ENCODE peak calls at places on chromosome 13, in six cellular contexts. M is cardiac muscle cell, J is fibroblast of lung, W is gastrocnemius medialis, Q is heart right ventricle, U is tibial artery. O is an unnamed sample.

GRCh38 chr13:113995051-113995601 is 21.2 kb upstream of the C13orf46 start:
- DNase-seq in Q (peak), U (no peak), W (no peak), M (no peak), J (no peak), O (no peak)

GRCh38 chr13:93183302-93183701 is 43.3 kb upstream of the GPC6 start:
- DNase-seq in W (no peak), J (no peak), M (no peak), Q (no peak), U (no peak), O (no peak)

GRCh38 chr13:109231853-109232252 is 554.5 kb downstream of the IRS2 start:
- DNase-seq in M (no peak), J (no peak), Q (no peak), W (no peak), U (no peak), O (no peak)

GRCh38 chr13:24348797-24349515 is 39.6 kb downstream of the C1QTNF9 start:
- DNase-seq in J (no peak), W (no peak), Q (no peak), U (no peak), M (no peak), O (no peak)

GRCh38 chr13:69579351-69579750 is 528.3 kb upstream of the ATXN8OS start:
- DNase-seq in Q (no peak), U (no peak), J (no peak), W (no peak), M (peak), O (no peak)

GRCh38 chr13:77430377-77430951 is 103.6 kb upstream of the MYCBP2 start:
- DNase-seq in U (no peak), M (no peak), Q (no peak), J (no peak), W (no peak), O (no peak)

GRCh38 chr13:101649490-101650126 is 197.1 kb downstream of the ITGBL1 start:
- DNase-seq in Q (no peak), M (no peak), W (no peak), J (peak), U (no peak), O (no peak)

GRCh38 chr13:85638265-85638664 is 161.0 kb downstream of the SLITRK6 start:
- DNase-seq in J (no peak), W (no peak), U (no peak), Q (no peak), M (no peak), O (no peak)

GRCh38 chr13:51152713-51153112 is 41.6 kb upstream of the C13orf42 start:
- DNase-seq in Q (no peak), M (no peak), J (peak), U (no peak), W (no peak), O (no peak)

GRCh38 chr13:40539954-40540706 is 126.3 kb downstream of the FOXO1 start:
- DNase-seq in J (peak), M (no peak), Q (no peak), U (no peak), W (no peak), O (no peak)

GRCh38 chr13:67063036-67063435 is 167.1 kb downstream of the PCDH9 start:
- DNase-seq in Q (no peak), J (peak), U (no peak), M (no peak), W (no peak), O (no peak)

GRCh38 chr13:100525453-100526298 is 62.9 kb downstream of the GGACT start:
- DNase-seq in M (peak), W (no peak), U (no peak), Q (no peak), J (no peak), O (no peak)

DNA sequence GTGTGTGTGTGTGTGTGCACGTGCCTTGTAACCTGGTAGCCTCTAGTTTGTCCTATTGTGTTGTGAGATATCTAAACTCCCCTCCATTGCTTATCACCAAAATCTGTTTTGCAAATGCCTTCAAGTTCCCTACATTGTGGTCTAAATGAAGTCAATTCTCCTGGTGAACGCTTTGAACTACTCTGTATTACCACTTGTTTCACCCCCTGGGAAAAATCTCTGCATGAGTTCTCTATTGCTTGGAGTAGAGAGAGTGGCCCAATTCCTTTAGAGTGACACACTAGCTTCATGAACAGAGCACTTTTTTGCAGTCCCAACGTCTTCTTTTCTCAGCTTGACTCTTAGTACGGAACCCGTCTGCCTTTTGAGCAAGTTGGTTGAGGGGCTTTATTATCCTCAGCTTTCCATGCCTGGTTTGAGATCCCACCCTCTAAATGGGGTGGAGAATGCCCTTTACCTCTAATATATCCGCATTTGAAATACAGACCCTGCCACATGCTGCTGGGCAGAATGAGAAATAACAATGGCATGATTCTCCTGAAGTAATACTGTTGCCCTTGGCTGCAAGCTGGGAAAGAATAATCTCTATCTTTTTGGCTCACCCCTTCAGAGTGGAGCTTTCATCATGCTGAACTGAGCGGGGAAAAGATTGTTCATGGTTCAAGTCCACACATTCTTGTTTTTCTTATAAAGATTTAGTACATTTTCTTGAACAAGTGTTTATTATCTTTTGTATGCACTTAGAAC is 2545.3 kb downstream of the PCDH9 start:
- DNase-seq in M (no peak), J (peak), W (no peak), Q (no peak), U (no peak), O (no peak)
- H3K27ac ChIP-seq in M (no peak), J (no peak), W (no peak), Q (no peak), U (no peak), O (no peak)

GRCh38 chr13:20442370-20442769 is 83.3 kb downstream of the CRYL1 start:
- DNase-seq in J (no peak), W (no peak), M (no peak), Q (no peak), U (no peak), O (no peak)
- H3K27ac ChIP-seq in J (no peak), W (no peak), M (no peak), Q (peak), U (no peak), O (peak)

DNA sequence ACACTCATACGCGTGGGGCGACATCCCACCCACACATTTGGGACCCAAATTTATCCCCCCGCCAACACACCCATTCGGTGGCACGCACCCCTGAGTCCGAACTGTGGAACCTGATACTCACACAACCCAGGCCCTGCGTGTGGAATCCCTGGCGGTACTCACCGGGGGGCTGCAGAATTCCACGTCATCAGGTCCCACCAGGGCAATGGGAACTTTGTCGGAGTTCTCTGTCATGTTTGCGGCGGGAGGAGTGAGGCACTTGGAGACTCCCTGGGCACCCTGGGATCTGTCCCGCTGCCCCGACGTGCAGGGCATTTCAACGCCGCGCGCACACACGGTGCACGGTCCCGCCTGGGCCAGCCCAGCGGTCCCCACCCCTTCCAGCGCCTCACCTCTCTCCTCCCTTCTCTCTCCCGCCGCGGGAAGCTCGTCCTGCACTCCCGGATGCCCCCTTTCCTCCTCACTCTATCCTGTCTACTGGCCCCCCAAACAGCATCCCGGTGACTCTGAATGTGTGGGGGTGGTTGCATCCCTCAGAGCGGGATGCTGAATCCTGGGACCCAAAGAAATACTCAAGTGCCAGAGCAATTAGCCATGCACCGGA is at the start of gene CNMD:
- DNase-seq in Q (no peak), M (peak), W (no peak), J (no peak), U (no peak), O (no peak)
- H3K27ac ChIP-seq in Q (no peak), M (no peak), W (no peak), J (no peak), U (no peak), O (peak)

GRCh38 chr13:43245374-43245964 is 222.1 kb downstream of the DNAJC15 start:
- DNase-seq in M (no peak), Q (no peak), J (peak), W (no peak), U (no peak), O (no peak)
- H3K27ac ChIP-seq in M (no peak), Q (no peak), J (peak), W (no peak), U (no peak), O (no peak)

GRCh38 chr13:112931028-112931934 is 37.7 kb upstream of the MCF2L start:
- DNase-seq in Q (no peak), W (no peak), J (peak), M (peak), U (no peak), O (no peak)
- H3K27ac ChIP-seq in Q (no peak), W (no peak), J (no peak), M (no peak), U (no peak), O (no peak)

GRCh38 chr13:36088463-36088862 is 42.7 kb downstream of the DCLK1 start:
- DNase-seq in W (no peak), Q (no peak), U (no peak), M (no peak), J (no peak), O (no peak)

GRCh38 chr13:36088001-36088400 is 43.2 kb downstream of the DCLK1 start:
- DNase-seq in M (no peak), W (no peak), J (peak), Q (no peak), U (no peak), O (no peak)

GRCh38 chr13:36089130-36089529 is 42.1 kb downstream of the DCLK1 start:
- DNase-seq in M (no peak), U (no peak), Q (no peak), W (peak), J (no peak), O (no peak)

GRCh38 chr13:36094478-36094877 is 36.7 kb downstream of the DCLK1 start:
- DNase-seq in J (no peak), U (no peak), W (no peak), Q (no peak), M (no peak), O (no peak)

GRCh38 chr13:36090592-36090991 is 40.6 kb downstream of the DCLK1 start:
- DNase-seq in Q (no peak), U (peak), M (no peak), J (peak), W (no peak), O (no peak)
- H3K27ac ChIP-seq in Q (no peak), U (no peak), M (no peak), J (no peak), W (no peak), O (no peak)

GRCh38 chr13:34722931-34723330 is 219.1 kb upstream of the NBEA start:
- DNase-seq in M (no peak), W (no peak), U (no peak), J (no peak), Q (no peak), O (no peak)

GRCh38 chr13:34719060-34719875 is 222.8 kb upstream of the NBEA start:
- DNase-seq in W (no peak), U (no peak), M (no peak), J (peak), Q (no peak), O (no peak)

GRCh38 chr13:34720618-34721017 is 221.5 kb upstream of the NBEA start:
- DNase-seq in M (no peak), U (no peak), W (no peak), Q (no peak), J (peak), O (no peak)

DNA sequence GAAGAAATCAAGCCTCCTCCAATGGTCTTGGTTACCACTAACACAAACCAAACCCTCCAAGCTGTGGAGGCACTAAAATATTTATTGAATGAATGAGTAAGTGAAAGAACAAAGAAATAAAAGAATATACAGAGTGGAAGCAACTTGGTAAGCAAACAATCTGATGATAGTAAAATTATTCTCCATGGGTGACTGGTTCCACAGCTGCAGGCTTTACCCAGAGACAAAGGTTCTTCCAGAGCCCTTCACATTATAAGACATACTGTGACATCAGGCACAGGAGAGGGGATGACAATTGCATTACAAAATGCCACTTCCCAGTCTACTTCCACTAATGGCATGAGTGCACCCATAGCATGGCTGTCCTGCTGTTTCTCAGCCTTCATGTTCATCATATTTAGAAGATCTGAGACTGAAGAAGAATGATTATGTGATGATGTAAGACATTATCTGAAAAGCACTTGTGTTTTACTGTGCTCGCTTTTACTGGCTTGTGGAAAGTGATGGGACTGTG is 220.4 kb upstream of the NBEA start:
- DNase-seq in Q (no peak), W (no peak), M (no peak), U (no peak), J (no peak), O (no peak)
- H3K27ac ChIP-seq in Q (no peak), W (no peak), M (no peak), U (no peak), J (no peak), O (no peak)

GRCh38 chr13:43339843-43340550 is 316.6 kb downstream of the DNAJC15 start:
- DNase-seq in U (no peak), M (no peak), Q (no peak), W (peak), J (no peak), O (no peak)

GRCh38 chr13:43339145-43339820 is 315.9 kb downstream of the DNAJC15 start:
- DNase-seq in Q (no peak), J (no peak), M (no peak), W (peak), U (no peak), O (no peak)

GRCh38 chr13:43333176-43333575 is 309.8 kb downstream of the DNAJC15 start:
- DNase-seq in W (no peak), U (no peak), J (no peak), M (no peak), Q (no peak), O (no peak)

GRCh38 chr13:43331676-43332075 is 308.3 kb downstream of the DNAJC15 start:
- DNase-seq in Q (no peak), W (no peak), J (peak), U (no peak), M (no peak), O (no peak)

GRCh38 chr13:43335669-43336068 is 312.3 kb downstream of the DNAJC15 start:
- DNase-seq in Q (no peak), M (no peak), U (no peak), W (no peak), J (no peak), O (no peak)
- H3K27ac ChIP-seq in Q (no peak), M (no peak), U (no peak), W (no peak), J (no peak), O (no peak)